ENCODE peak calls at places on chromosome 19, in ten cellular contexts. B is heart right ventricle, M is uterus, X is psoas muscle, L is neural progenitor cell, O is mucosa of descending colon, A is stomach, E is sigmoid colon, U is upper lobe of left lung, F is epithelial cell of esophagus. D is an unnamed sample.

GRCh38 chr19:10113592-10113963 is 2.1 kb downstream of the P2RY11 start:
- DNase-seq in B (no peak), M (no peak), X (no peak), L (no peak), O (peak), A (no peak), E (no peak), U (no peak), F (no peak), D (peak)

GRCh38 chr19:38693380-38694223 is 46.2 kb downstream of the ACTN4 start:
- DNase-seq in B (peak), M (no peak), X (no peak), L (peak), O (no peak), A (no peak), E (no peak), U (no peak), F (peak), D (peak)

GRCh38 chr19:16014923-16015804 is 61.1 kb upstream of the TPM4 start:
- DNase-seq in B (no peak), M (no peak), X (no peak), L (no peak), O (no peak), A (peak), E (no peak), U (no peak), F (no peak), D (no peak)

GRCh38 chr19:19515764-19516519 is at the start of gene NDUFA13:
- DNase-seq in B (peak), M (peak), X (peak), L (peak), O (peak), A (peak), E (peak), U (peak), F (peak), D (peak)

GRCh38 chr19:35436477-35437141 is 11.4 kb upstream of the FFAR2 start:
- DNase-seq in B (peak), M (peak), X (no peak), L (no peak), O (peak), A (peak), E (no peak), U (no peak), F (peak), D (peak)

GRCh38 chr19:42242071-42242511 is 311 bp downstream of the GSK3A start:
- DNase-seq in B (no peak), M (no peak), X (no peak), L (no peak), O (no peak), A (no peak), E (no peak), U (no peak), F (no peak), D (no peak)

GRCh38 chr19:16373539-16373938 is 48.9 kb downstream of the KLF2 start:
- DNase-seq in B (peak), M (peak), X (peak), L (no peak), O (peak), A (no peak), E (peak), U (no peak), F (no peak), D (peak)

GRCh38 chr19:40321566-40322270 is 26.5 kb downstream of the C19orf47 start:
- DNase-seq in B (no peak), M (no peak), X (no peak), L (no peak), O (no peak), A (no peak), E (no peak), U (peak), F (no peak), D (no peak)

GRCh38 chr19:50198431-50199253 is 4.8 kb upstream of the MYH14 start:
- DNase-seq in B (peak), M (no peak), X (no peak), L (no peak), O (no peak), A (no peak), E (no peak), U (no peak), F (no peak), D (peak)

GRCh38 chr19:2888739-2889224 is 11.9 kb upstream of the ZNF57 start:
- DNase-seq in B (no peak), M (peak), X (peak), L (no peak), O (peak), A (no peak), E (no peak), U (peak), F (peak), D (no peak)

GRCh38 chr19:18841400-18841799 is 9.6 kb downstream of the UPF1 start:
- DNase-seq in B (no peak), M (no peak), X (no peak), L (no peak), O (no peak), A (no peak), E (no peak), U (no peak), F (no peak), D (no peak)

GRCh38 chr19:27392027-27392632 is 1820.8 kb downstream of the UQCRFS1 start:
- DNase-seq in B (no peak), M (peak), X (peak), L (no peak), O (no peak), A (peak), E (no peak), U (no peak), F (no peak), D (no peak)

GRCh38 chr19:10550336-10550735 is 6.6 kb downstream of the ATG4D start:
- DNase-seq in B (no peak), M (no peak), X (no peak), L (no peak), O (no peak), A (no peak), E (no peak), U (no peak), F (no peak), D (no peak)

GRCh38 chr19:49551531-49551930 is 23.7 kb downstream of the RCN3 start:
- DNase-seq in B (no peak), M (no peak), X (no peak), L (no peak), O (no peak), A (no peak), E (no peak), U (no peak), F (no peak), D (no peak)

GRCh38 chr19:9991425-9992191 is 18.7 kb downstream of the COL5A3 start:
- DNase-seq in B (no peak), M (no peak), X (no peak), L (no peak), O (no peak), A (no peak), E (no peak), U (no peak), F (no peak), D (no peak)

GRCh38 chr19:18118420-18119242 is 21.1 kb downstream of the MAST3 start:
- DNase-seq in B (no peak), M (no peak), X (no peak), L (no peak), O (no peak), A (no peak), E (no peak), U (no peak), F (no peak), D (peak)

GRCh38 chr19:9547870-9548269 is 9.4 kb upstream of the ZNF426 start:
- DNase-seq in B (no peak), M (no peak), X (no peak), L (no peak), O (no peak), A (no peak), E (no peak), U (peak), F (no peak), D (no peak)

GRCh38 chr19:49140951-49141350 is 14.2 kb downstream of the HRC start:
- DNase-seq in B (no peak), M (no peak), X (no peak), L (no peak), O (no peak), A (no peak), E (no peak), U (no peak), F (no peak), D (no peak)

GRCh38 chr19:35716735-35716984 is 1.1 kb upstream of the KMT2B start:
- DNase-seq in B (no peak), M (no peak), X (no peak), L (peak), O (no peak), A (no peak), E (peak), U (no peak), F (no peak), D (no peak)

GRCh38 chr19:10201176-10201575 is 6.4 kb upstream of the DNMT1 start:
- DNase-seq in B (no peak), M (no peak), X (no peak), L (no peak), O (no peak), A (no peak), E (no peak), U (no peak), F (peak), D (no peak)

DNA sequence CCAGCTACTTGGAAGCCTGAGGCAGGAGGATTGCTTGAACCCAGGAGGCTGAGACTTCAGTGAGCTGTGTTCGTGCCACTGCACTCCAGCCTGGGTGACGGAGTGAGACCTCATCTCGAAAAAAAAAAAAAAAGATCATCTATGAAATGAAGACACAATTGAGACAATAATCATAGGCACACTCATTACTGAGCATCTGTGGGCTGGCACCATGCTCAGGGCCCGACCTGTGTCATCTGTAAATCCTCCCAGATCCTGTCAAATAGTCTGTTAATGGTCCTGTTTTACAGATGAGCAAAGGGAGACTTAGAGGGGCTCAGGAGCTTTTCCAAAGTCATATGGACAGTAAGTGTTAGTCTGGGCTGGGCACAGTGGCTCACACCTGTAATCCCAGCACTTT is 4.1 kb upstream of the NANOS2 start:
- DNase-seq in B (no peak), M (no peak), X (no peak), L (no peak), O (no peak), A (no peak), E (no peak), U (no peak), F (no peak), D (no peak)
- H3K4me3 ChIP-seq in B (no peak), M (no peak), X (no peak), L (no peak), O (no peak), A (no peak), E (no peak), U (no peak), F (no peak), D (no peak)

GRCh38 chr19:45591004-45591637 is 6.5 kb upstream of the OPA3 start:
- DNase-seq in B (no peak), M (no peak), X (peak), L (peak), O (peak), A (peak), E (no peak), U (peak), F (peak), D (no peak)
- TF ChIP-seq CTCF in B (no peak), M (peak), X (no peak), L (peak), O (peak), A (no peak), E (no peak), U (peak), F (peak), D (no peak)

GRCh38 chr19:4908781-4909171 is 525 bp upstream of the UHRF1 start:
- DNase-seq in B (no peak), M (no peak), X (peak), L (no peak), O (peak), A (no peak), E (no peak), U (no peak), F (no peak), D (no peak)
- H3K4me3 ChIP-seq in B (no peak), M (no peak), X (no peak), L (peak), O (no peak), A (peak), E (no peak), U (peak), F (no peak), D (no peak)

DNA sequence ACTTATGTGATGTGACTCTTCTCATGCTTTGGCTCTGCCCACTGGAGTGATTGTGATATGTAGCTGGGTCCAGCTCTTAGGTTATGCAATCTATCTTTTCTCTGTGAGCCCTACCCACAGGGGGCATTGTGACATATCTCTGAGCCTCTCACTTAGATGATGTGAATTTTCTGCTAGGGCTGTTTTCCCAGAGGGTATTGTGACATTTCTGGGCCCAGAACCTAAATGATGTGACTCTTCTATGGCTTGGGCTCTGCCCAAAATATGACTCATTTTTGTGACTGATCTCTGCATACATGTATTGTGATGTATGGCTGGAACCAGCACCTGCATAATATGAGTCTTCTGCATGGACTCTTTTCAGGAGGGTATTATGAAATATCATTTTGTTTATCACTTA is 12.3 kb upstream of the ZNF254 start:
- DNase-seq in B (no peak), M (no peak), X (no peak), L (no peak), O (no peak), A (no peak), E (no peak), U (no peak), F (peak), D (no peak)
- TF ChIP-seq CTCF in B (no peak), M (no peak), X (no peak), L (no peak), O (no peak), A (no peak), E (no peak), U (no peak), F (no peak), D (no peak)

GRCh38 chr19:22735911-22736645 is 47.9 kb downstream of the ZNF99 start:
- DNase-seq in B (no peak), M (no peak), X (no peak), L (no peak), O (no peak), A (no peak), E (no peak), U (no peak), F (no peak), D (peak)
- H3K4me3 ChIP-seq in B (no peak), M (no peak), X (no peak), L (no peak), O (no peak), A (no peak), E (no peak), U (no peak), F (no peak), D (no peak)

GRCh38 chr19:56321981-56322558 is 7.4 kb upstream of the ZSCAN5A start:
- DNase-seq in B (no peak), M (no peak), X (no peak), L (no peak), O (no peak), A (no peak), E (no peak), U (no peak), F (no peak), D (no peak)

GRCh38 chr19:56316728-56317127 is 2.1 kb upstream of the ZSCAN5A start:
- DNase-seq in B (no peak), M (no peak), X (no peak), L (no peak), O (no peak), A (no peak), E (no peak), U (no peak), F (no peak), D (no peak)

GRCh38 chr19:56324425-56324824 is 9.8 kb upstream of the ZSCAN5A start:
- DNase-seq in B (no peak), M (no peak), X (no peak), L (no peak), O (no peak), A (no peak), E (no peak), U (no peak), F (no peak), D (no peak)

GRCh38 chr19:56317749-56318148 is 3.1 kb upstream of the ZSCAN5A start:
- DNase-seq in B (no peak), M (no peak), X (no peak), L (no peak), O (no peak), A (no peak), E (no peak), U (no peak), F (no peak), D (no peak)

DNA sequence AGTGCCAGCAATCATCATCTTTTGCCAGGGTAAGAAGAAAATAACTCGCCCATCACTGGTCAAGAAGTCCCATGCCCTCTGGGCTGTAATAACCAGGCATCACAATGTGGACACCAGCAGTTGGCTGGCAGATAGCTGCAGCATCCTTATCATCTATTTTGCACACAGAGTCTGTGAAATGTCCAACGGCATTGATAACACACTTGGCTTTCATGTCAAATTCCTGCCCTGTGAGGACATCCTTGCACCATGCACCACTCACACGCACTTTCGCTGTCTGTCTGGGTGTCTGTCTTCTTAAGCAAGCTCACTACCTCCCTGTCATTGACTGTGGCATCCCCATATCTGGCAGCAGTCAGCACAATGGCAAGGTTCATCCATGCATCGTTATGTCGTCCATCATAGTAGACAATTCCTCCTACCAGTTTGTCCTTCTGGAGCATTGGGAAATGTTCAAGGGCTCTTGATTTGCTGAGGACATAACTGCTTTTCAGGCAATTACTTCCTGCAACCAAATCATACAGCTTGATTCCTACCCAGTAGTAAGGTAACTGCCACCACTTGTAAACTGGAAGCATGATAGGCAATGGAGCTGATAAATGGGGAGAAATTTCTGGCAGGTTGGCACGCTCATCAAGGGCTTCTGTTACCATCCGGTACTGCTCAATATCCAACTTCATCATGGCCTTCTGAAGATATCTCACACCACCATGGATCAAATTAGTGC is 6.8 kb upstream of the ZSCAN5A start:
- DNase-seq in B (no peak), M (no peak), X (no peak), L (no peak), O (no peak), A (no peak), E (no peak), U (no peak), F (no peak), D (no peak)
- TF ChIP-seq CTCF in B (no peak), M (no peak), X (no peak), L (no peak), O (no peak), A (no peak), E (no peak), U (no peak), F (no peak), D (no peak)

GRCh38 chr19:30545752-30546151 is 173.6 kb downstream of the ZNF536 start:
- DNase-seq in B (no peak), M (no peak), X (no peak), L (no peak), O (no peak), A (no peak), E (no peak), U (no peak), F (no peak), D (no peak)

GRCh38 chr19:30547192-30547591 is 175.0 kb downstream of the ZNF536 start:
- DNase-seq in B (no peak), M (no peak), X (no peak), L (no peak), O (no peak), A (no peak), E (no peak), U (no peak), F (no peak), D (no peak)

GRCh38 chr19:30546332-30546731 is 174.1 kb downstream of the ZNF536 start:
- DNase-seq in B (no peak), M (no peak), X (no peak), L (no peak), O (no peak), A (no peak), E (no peak), U (no peak), F (no peak), D (no peak)

GRCh38 chr19:30551271-30551670 is 179.1 kb downstream of the ZNF536 start:
- DNase-seq in B (no peak), M (no peak), X (no peak), L (no peak), O (no peak), A (no peak), E (no peak), U (no peak), F (no peak), D (no peak)

DNA sequence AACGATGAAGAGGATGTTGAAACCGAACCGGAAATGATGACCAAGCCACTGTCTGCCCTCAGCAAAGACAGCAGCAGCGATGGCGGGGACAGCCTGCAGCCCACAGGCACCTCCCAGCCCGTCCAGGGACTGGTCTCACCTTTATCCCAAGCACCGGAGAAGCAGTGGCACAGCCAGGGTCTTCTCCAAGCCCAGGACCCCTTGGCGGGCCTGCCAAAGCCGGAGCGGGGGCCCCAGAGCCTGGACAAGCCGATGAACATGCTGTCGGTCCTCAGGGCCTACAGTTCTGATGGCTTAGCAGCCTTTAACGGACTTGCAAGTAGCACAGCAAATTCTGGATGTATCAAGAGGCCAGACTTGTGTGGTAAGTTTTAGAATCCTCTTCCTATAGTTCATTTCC is 177.0 kb downstream of the ZNF536 start:
- DNase-seq in B (no peak), M (no peak), X (no peak), L (no peak), O (no peak), A (no peak), E (no peak), U (peak), F (no peak), D (no peak)
- H3K4me3 ChIP-seq in B (no peak), M (no peak), X (no peak), L (no peak), O (no peak), A (no peak), E (no peak), U (no peak), F (no peak), D (no peak)

GRCh38 chr19:6126335-6126974 is 9.0 kb upstream of the ACSBG2 start:
- DNase-seq in B (no peak), M (no peak), X (no peak), L (peak), O (no peak), A (no peak), E (no peak), U (no peak), F (peak), D (peak)
- TF ChIP-seq CTCF in B (no peak), M (no peak), X (peak), L (peak), O (no peak), A (no peak), E (no peak), U (peak), F (peak), D (peak)

GRCh38 chr19:45815501-45816216 is 551 bp upstream of the RSPH6A start:
- DNase-seq in B (peak), M (no peak), X (no peak), L (peak), O (peak), A (no peak), E (no peak), U (peak), F (no peak), D (no peak)
- H3K4me3 ChIP-seq in B (peak), M (peak), X (peak), L (peak), O (no peak), A (peak), E (peak), U (peak), F (no peak), D (no peak)

D was measured in cardiac fibroblast.